ENCODE peak calls at places on chromosomes 1 and 21, in ten cellular contexts. One of them, this sample, is unnamed.

GRCh38 chr1:43858324-43858723 is 75.3 kb upstream of the ARTN start:
- DNase-seq in fibroblast of the aortic adventitia: peak; percentile 99
- DNase-seq in bronchial epithelial cell: peak; percentile 84
- DNase-seq in HFFc6: peak; percentile 98
- DNase-seq in WTC11: peak; percentile 49
- DNase-seq in left ventricle myocardium inferior: no peak
- DNase-seq in pancreas: no peak
- DNase-seq in colonic mucosa: no peak
- DNase-seq in cardiac muscle cell: peak; percentile 67
- DNase-seq in cardiac fibroblast: peak; percentile 94
- DNase-seq in this sample: peak; percentile 75

GRCh38 chr1:218344814-218345672 is at the start of gene TGFB2:
- DNase-seq in fibroblast of the aortic adventitia: peak; percentile 92
- DNase-seq in bronchial epithelial cell: peak; percentile 66
- DNase-seq in HFFc6: peak; percentile 53
- DNase-seq in WTC11: no peak
- DNase-seq in left ventricle myocardium inferior: no peak
- DNase-seq in pancreas: no peak
- DNase-seq in colonic mucosa: peak; percentile 31
- DNase-seq in cardiac muscle cell: peak; percentile 80
- DNase-seq in cardiac fibroblast: peak; percentile 92
- DNase-seq in this sample: peak; percentile 56

GRCh38 chr1:3717715-3718601 is 34.3 kb upstream of the CCDC27 start:
- DNase-seq in fibroblast of the aortic adventitia: no peak
- DNase-seq in bronchial epithelial cell: no peak
- DNase-seq in HFFc6: no peak
- DNase-seq in WTC11: peak; percentile 81
- DNase-seq in left ventricle myocardium inferior: no peak
- DNase-seq in pancreas: no peak
- DNase-seq in colonic mucosa: no peak
- DNase-seq in cardiac muscle cell: peak; percentile 84
- DNase-seq in cardiac fibroblast: no peak
- DNase-seq in this sample: peak; percentile 85

GRCh38 chr1:86868477-86868876 is 45.4 kb downstream of the SELENOF start:
- DNase-seq in fibroblast of the aortic adventitia: peak; percentile 46
- DNase-seq in bronchial epithelial cell: peak; percentile 57
- DNase-seq in HFFc6: no peak
- DNase-seq in WTC11: no peak
- DNase-seq in left ventricle myocardium inferior: no peak
- DNase-seq in pancreas: no peak
- DNase-seq in colonic mucosa: no peak
- DNase-seq in cardiac muscle cell: no peak
- DNase-seq in cardiac fibroblast: peak; percentile 24
- DNase-seq in this sample: no peak

GRCh38 chr1:170126691-170127090 is 19.1 kb upstream of the NTMT2 start:
- DNase-seq in fibroblast of the aortic adventitia: peak; percentile 81
- DNase-seq in bronchial epithelial cell: peak; percentile 70
- DNase-seq in HFFc6: peak; percentile 66
- DNase-seq in WTC11: peak; percentile 11
- DNase-seq in left ventricle myocardium inferior: no peak
- DNase-seq in pancreas: no peak
- DNase-seq in colonic mucosa: no peak
- DNase-seq in cardiac muscle cell: peak; percentile 2
- DNase-seq in cardiac fibroblast: peak; percentile 98
- DNase-seq in this sample: no peak

GRCh38 chr1:233606813-233607212 is 7.1 kb upstream of the KCNK1 start:
- DNase-seq in fibroblast of the aortic adventitia: no peak
- DNase-seq in bronchial epithelial cell: peak; percentile 38
- DNase-seq in HFFc6: no peak
- DNase-seq in WTC11: no peak
- DNase-seq in left ventricle myocardium inferior: no peak
- DNase-seq in pancreas: no peak
- DNase-seq in colonic mucosa: no peak
- DNase-seq in cardiac muscle cell: no peak
- DNase-seq in cardiac fibroblast: no peak
- DNase-seq in this sample: no peak

GRCh38 chr1:79089946-79090345 is 83.4 kb upstream of the ADGRL4 start:
- DNase-seq in fibroblast of the aortic adventitia: no peak
- DNase-seq in bronchial epithelial cell: peak; percentile 85
- DNase-seq in HFFc6: no peak
- DNase-seq in WTC11: no peak
- DNase-seq in left ventricle myocardium inferior: no peak
- DNase-seq in pancreas: no peak
- DNase-seq in colonic mucosa: no peak
- DNase-seq in cardiac muscle cell: no peak
- DNase-seq in cardiac fibroblast: no peak
- DNase-seq in this sample: no peak

GRCh38 chr21:36915701-36916075 is 50.8 kb downstream of the HLCS start:
- DNase-seq in fibroblast of the aortic adventitia: no peak
- DNase-seq in bronchial epithelial cell: no peak
- DNase-seq in HFFc6: no peak
- DNase-seq in WTC11: no peak
- DNase-seq in left ventricle myocardium inferior: no peak
- DNase-seq in pancreas: no peak
- DNase-seq in colonic mucosa: no peak
- DNase-seq in cardiac muscle cell: no peak
- DNase-seq in cardiac fibroblast: no peak
- DNase-seq in this sample: no peak

GRCh38 chr1:64838486-64838885 is 93.6 kb downstream of the RAVER2 start:
- DNase-seq in fibroblast of the aortic adventitia: no peak
- DNase-seq in bronchial epithelial cell: peak; percentile 11
- DNase-seq in HFFc6: no peak
- DNase-seq in WTC11: no peak
- DNase-seq in left ventricle myocardium inferior: no peak
- DNase-seq in pancreas: no peak
- DNase-seq in colonic mucosa: no peak
- DNase-seq in cardiac muscle cell: no peak
- DNase-seq in cardiac fibroblast: no peak
- DNase-seq in this sample: no peak

GRCh38 chr1:193538004-193538355 is 351.6 kb upstream of the B3GALT2 start:
- DNase-seq in fibroblast of the aortic adventitia: no peak
- DNase-seq in bronchial epithelial cell: peak; percentile 58
- DNase-seq in HFFc6: no peak
- DNase-seq in WTC11: no peak
- DNase-seq in left ventricle myocardium inferior: no peak
- DNase-seq in pancreas: no peak
- DNase-seq in colonic mucosa: no peak
- DNase-seq in cardiac muscle cell: no peak
- DNase-seq in cardiac fibroblast: no peak
- DNase-seq in this sample: no peak

GRCh38 chr21:18411565-18411964 is 8.0 kb upstream of the TMPRSS15 start:
- DNase-seq in fibroblast of the aortic adventitia: no peak
- DNase-seq in bronchial epithelial cell: no peak
- DNase-seq in HFFc6: no peak
- DNase-seq in WTC11: no peak
- DNase-seq in left ventricle myocardium inferior: no peak
- DNase-seq in pancreas: no peak
- DNase-seq in colonic mucosa: no peak
- DNase-seq in cardiac muscle cell: no peak
- DNase-seq in cardiac fibroblast: no peak
- DNase-seq in this sample: no peak

GRCh38 chr21:41611441-41611840 is 103.5 kb upstream of the TMPRSS2 start:
- DNase-seq in fibroblast of the aortic adventitia: no peak
- DNase-seq in bronchial epithelial cell: no peak
- DNase-seq in HFFc6: no peak
- DNase-seq in WTC11: no peak
- DNase-seq in left ventricle myocardium inferior: no peak
- DNase-seq in pancreas: no peak
- DNase-seq in colonic mucosa: no peak
- DNase-seq in cardiac muscle cell: no peak
- DNase-seq in cardiac fibroblast: no peak
- DNase-seq in this sample: no peak
- TF ChIP-seq CTCF in fibroblast of the aortic adventitia: no peak
- TF ChIP-seq CTCF in bronchial epithelial cell: no peak
- TF ChIP-seq CTCF in HFFc6: no peak
- TF ChIP-seq CTCF in WTC11: no peak
- TF ChIP-seq CTCF in left ventricle myocardium inferior: no peak
- TF ChIP-seq CTCF in pancreas: no peak
- TF ChIP-seq CTCF in colonic mucosa: no peak
- TF ChIP-seq CTCF in cardiac muscle cell: no peak
- TF ChIP-seq CTCF in cardiac fibroblast: no peak
- TF ChIP-seq CTCF in this sample: no peak

DNA sequence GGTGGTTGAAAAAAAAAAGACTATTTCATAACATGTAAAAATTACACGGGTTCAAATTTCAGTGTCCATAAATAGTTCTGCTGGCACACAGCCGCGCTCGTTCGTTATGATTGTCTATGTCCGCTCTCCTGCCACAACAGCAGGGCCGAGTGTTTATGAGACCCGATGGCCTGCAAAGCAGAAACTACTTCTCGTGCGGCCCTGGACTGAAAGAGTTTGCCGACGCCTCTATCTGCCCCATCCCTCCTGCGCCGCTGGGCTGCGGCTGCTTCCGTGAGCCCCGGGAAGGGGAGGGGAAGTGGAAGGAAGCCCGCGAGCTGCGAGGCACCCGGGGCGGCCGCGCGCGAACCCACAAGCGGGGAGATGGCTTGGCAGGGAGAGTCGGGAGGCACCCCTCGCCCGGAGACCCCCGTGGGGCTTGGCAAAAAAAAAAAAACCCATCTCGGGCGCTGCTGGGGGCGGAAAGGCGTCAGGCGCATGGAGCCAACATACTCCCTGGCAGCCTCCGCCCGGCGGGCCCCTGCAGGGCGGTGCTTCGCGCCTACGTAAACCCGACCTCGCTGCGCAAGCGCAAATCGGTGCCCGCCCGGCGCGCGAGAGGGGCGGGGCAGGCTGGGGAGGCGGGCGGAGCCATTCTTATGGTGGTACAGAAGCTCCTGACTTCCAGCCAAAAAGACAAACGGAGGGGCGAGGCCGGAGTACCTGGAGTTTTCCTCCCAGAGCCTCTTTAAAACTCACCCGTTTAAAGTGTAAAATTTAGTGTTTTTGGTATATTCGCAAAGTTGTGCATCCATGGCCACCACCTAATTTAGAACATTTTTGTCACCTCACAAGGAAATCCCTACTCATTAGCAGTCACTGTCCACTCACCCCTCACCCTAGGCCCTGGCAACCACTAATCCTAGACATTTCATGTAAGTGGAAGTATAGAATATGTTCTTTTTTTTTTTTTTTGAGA is 8.3 kb downstream of the SLC27A3 start:
- DNase-seq in fibroblast of the aortic adventitia: peak; percentile 90
- DNase-seq in bronchial epithelial cell: peak; percentile 75
- DNase-seq in HFFc6: peak; percentile 82
- DNase-seq in WTC11: peak; percentile 94
- DNase-seq in left ventricle myocardium inferior: peak; percentile 90
- DNase-seq in pancreas: peak; percentile 96
- DNase-seq in colonic mucosa: peak; percentile 93
- DNase-seq in cardiac muscle cell: peak; percentile 92
- DNase-seq in cardiac fibroblast: peak; percentile 91
- DNase-seq in this sample: peak; percentile 92
- TF ChIP-seq CTCF in fibroblast of the aortic adventitia: peak; percentile 29
- TF ChIP-seq CTCF in bronchial epithelial cell: peak; percentile 1
- TF ChIP-seq CTCF in HFFc6: no peak
- TF ChIP-seq CTCF in WTC11: no peak
- TF ChIP-seq CTCF in left ventricle myocardium inferior: peak; percentile 38
- TF ChIP-seq CTCF in pancreas: no peak
- TF ChIP-seq CTCF in colonic mucosa: peak; percentile 11
- TF ChIP-seq CTCF in cardiac muscle cell: no peak
- TF ChIP-seq CTCF in cardiac fibroblast: no peak
- TF ChIP-seq CTCF in this sample: peak; percentile 51

GRCh38 chr1:18684306-18684705 is 53.7 kb downstream of the PAX7 start:
- DNase-seq in fibroblast of the aortic adventitia: no peak
- DNase-seq in bronchial epithelial cell: no peak
- DNase-seq in HFFc6: no peak
- DNase-seq in WTC11: no peak
- DNase-seq in left ventricle myocardium inferior: no peak
- DNase-seq in pancreas: no peak
- DNase-seq in colonic mucosa: no peak
- DNase-seq in cardiac muscle cell: no peak
- DNase-seq in cardiac fibroblast: no peak
- DNase-seq in this sample: no peak

GRCh38 chr1:18676431-18676830 is 45.8 kb downstream of the PAX7 start:
- DNase-seq in fibroblast of the aortic adventitia: no peak
- DNase-seq in bronchial epithelial cell: no peak
- DNase-seq in HFFc6: no peak
- DNase-seq in WTC11: peak; percentile 45
- DNase-seq in left ventricle myocardium inferior: no peak
- DNase-seq in pancreas: no peak
- DNase-seq in colonic mucosa: no peak
- DNase-seq in cardiac muscle cell: no peak
- DNase-seq in cardiac fibroblast: no peak
- DNase-seq in this sample: no peak

GRCh38 chr1:18686540-18686939 is 55.9 kb downstream of the PAX7 start:
- DNase-seq in fibroblast of the aortic adventitia: no peak
- DNase-seq in bronchial epithelial cell: no peak
- DNase-seq in HFFc6: no peak
- DNase-seq in WTC11: no peak
- DNase-seq in left ventricle myocardium inferior: no peak
- DNase-seq in pancreas: no peak
- DNase-seq in colonic mucosa: no peak
- DNase-seq in cardiac muscle cell: no peak
- DNase-seq in cardiac fibroblast: no peak
- DNase-seq in this sample: no peak

GRCh38 chr1:18682375-18682774 is 51.7 kb downstream of the PAX7 start:
- DNase-seq in fibroblast of the aortic adventitia: no peak
- DNase-seq in bronchial epithelial cell: no peak
- DNase-seq in HFFc6: no peak
- DNase-seq in WTC11: no peak
- DNase-seq in left ventricle myocardium inferior: no peak
- DNase-seq in pancreas: no peak
- DNase-seq in colonic mucosa: no peak
- DNase-seq in cardiac muscle cell: no peak
- DNase-seq in cardiac fibroblast: no peak
- DNase-seq in this sample: no peak

GRCh38 chr1:18681423-18681835 is 50.8 kb downstream of the PAX7 start:
- DNase-seq in fibroblast of the aortic adventitia: peak; percentile 16
- DNase-seq in bronchial epithelial cell: peak; percentile 54
- DNase-seq in HFFc6: peak; percentile 45
- DNase-seq in WTC11: no peak
- DNase-seq in left ventricle myocardium inferior: no peak
- DNase-seq in pancreas: no peak
- DNase-seq in colonic mucosa: no peak
- DNase-seq in cardiac muscle cell: peak; percentile 59
- DNase-seq in cardiac fibroblast: peak; percentile 39
- DNase-seq in this sample: no peak
- TF ChIP-seq CTCF in fibroblast of the aortic adventitia: peak; percentile 44
- TF ChIP-seq CTCF in bronchial epithelial cell: peak; percentile 73
- TF ChIP-seq CTCF in HFFc6: peak; percentile 82
- TF ChIP-seq CTCF in WTC11: peak; percentile 64
- TF ChIP-seq CTCF in left ventricle myocardium inferior: peak; percentile 67
- TF ChIP-seq CTCF in pancreas: peak; percentile 40
- TF ChIP-seq CTCF in colonic mucosa: peak; percentile 61
- TF ChIP-seq CTCF in cardiac muscle cell: peak; percentile 54
- TF ChIP-seq CTCF in cardiac fibroblast: peak; percentile 68
- TF ChIP-seq CTCF in this sample: peak; percentile 35

DNA sequence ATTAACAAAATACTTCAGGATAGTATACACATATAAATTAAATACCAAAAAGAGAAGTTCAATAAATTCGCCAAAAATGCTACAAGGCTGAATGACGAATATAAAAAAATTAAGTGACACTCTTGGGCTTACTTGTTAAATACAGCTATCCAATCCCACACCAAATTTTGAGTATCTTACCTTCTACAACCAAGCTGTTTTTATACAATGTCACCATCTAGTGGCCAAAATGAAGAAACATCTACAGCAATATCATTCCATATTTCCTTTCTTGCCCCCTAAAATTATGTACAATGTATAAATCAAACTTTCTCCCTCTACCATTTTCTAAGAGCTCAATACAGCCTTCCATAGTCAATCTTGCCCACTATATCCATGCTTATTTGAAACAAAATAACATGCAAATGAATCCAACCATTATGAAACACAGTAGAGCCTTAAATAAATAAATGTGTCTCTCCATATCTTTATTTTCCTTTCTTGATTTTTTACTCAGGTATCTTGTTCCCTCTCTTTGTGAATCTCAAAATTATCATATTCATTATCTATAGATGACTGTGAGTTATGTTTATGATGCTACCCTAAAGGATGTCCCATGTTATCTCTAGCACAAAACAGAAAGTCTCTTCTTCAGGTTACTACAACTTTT is 86.3 kb downstream of the ACBD6 start:
- DNase-seq in fibroblast of the aortic adventitia: peak; percentile 64
- DNase-seq in bronchial epithelial cell: peak; percentile 60
- DNase-seq in HFFc6: peak; percentile 32
- DNase-seq in WTC11: no peak
- DNase-seq in left ventricle myocardium inferior: no peak
- DNase-seq in pancreas: no peak
- DNase-seq in colonic mucosa: no peak
- DNase-seq in cardiac muscle cell: peak; percentile 25
- DNase-seq in cardiac fibroblast: peak; percentile 75
- DNase-seq in this sample: no peak
- TF ChIP-seq CTCF in fibroblast of the aortic adventitia: peak; percentile 62
- TF ChIP-seq CTCF in bronchial epithelial cell: peak; percentile 45
- TF ChIP-seq CTCF in HFFc6: peak; percentile 89
- TF ChIP-seq CTCF in WTC11: peak; percentile 61
- TF ChIP-seq CTCF in left ventricle myocardium inferior: peak; percentile 66
- TF ChIP-seq CTCF in pancreas: peak; percentile 39
- TF ChIP-seq CTCF in colonic mucosa: peak; percentile 66
- TF ChIP-seq CTCF in cardiac muscle cell: peak; percentile 59
- TF ChIP-seq CTCF in cardiac fibroblast: peak; percentile 53
- TF ChIP-seq CTCF in this sample: peak; percentile 40

This sample was measured in upper lobe of left lung.